ENCODE peak calls at places on chromosomes 13 and 19, in five cellular contexts. A is endodermal cell, B is A673, K is PC-9, Y is small intestine. C is an unnamed sample. For H3K9me3 and H3K27me3, the result is how much of the 10 kb centered on the place peaks cover.

GRCh38 chr19:51339687-51340656 is 2.0 kb downstream of the VSIG10L start:
- DNase-seq in A (peak), B (peak), K (peak), Y (peak), C (peak)

GRCh38 chr19:39275578-39275977 is 7.4 kb downstream of the IFNL2 start:
- DNase-seq in A (no peak), B (no peak), K (no peak), Y (no peak), C (no peak)

GRCh38 chr13:24149306-24150032 is 11.1 kb upstream of the SPATA13 start:
- DNase-seq in A (no peak), B (no peak), K (no peak), Y (no peak), C (peak)

GRCh38 chr19:47158879-47159509 is 28.4 kb downstream of the SAE1 start:
- DNase-seq in A (no peak), B (no peak), K (peak), Y (peak), C (no peak)

GRCh38 chr13:78657699-78658629 is 991 bp downstream of the OBI1 start:
- DNase-seq in A (peak), B (peak), K (peak), Y (peak), C (no peak)

GRCh38 chr13:26560456-26560855 is 3.0 kb downstream of the WASF3 start:
- DNase-seq in A (no peak), B (no peak), K (no peak), Y (no peak), C (no peak)

GRCh38 chr13:24253520-24254150 is 55.7 kb upstream of the C1QTNF9 start:
- DNase-seq in A (no peak), B (no peak), K (no peak), Y (no peak), C (no peak)

GRCh38 chr19:17497149-17497798 is 14.2 kb upstream of the PGLS start:
- DNase-seq in A (peak), B (no peak), K (no peak), Y (peak), C (no peak)

GRCh38 chr13:33110713-33111413 is 94.6 kb downstream of the KL start:
- DNase-seq in A (no peak), B (no peak), K (no peak), Y (no peak), C (peak)

GRCh38 chr13:89856512-89856911 is 1491.0 kb upstream of the MIR17HG start:
- DNase-seq in A (no peak), B (no peak), K (no peak), Y (no peak), C (no peak)

GRCh38 chr13:24022568-24022967 is 125.3 kb upstream of the C1QTNF9B start:
- DNase-seq in A (no peak), B (no peak), K (no peak), Y (no peak), C (no peak)

GRCh38 chr19:45344621-45345505 is 4.3 kb downstream of the KLC3 start:
- DNase-seq in A (no peak), B (no peak), K (no peak), Y (no peak), C (no peak)

GRCh38 chr13:113821847-113822246 is 42.0 kb downstream of the GAS6 start:
- DNase-seq in A (no peak), B (no peak), K (no peak), Y (no peak), C (no peak)

GRCh38 chr13:113822266-113822665 is 41.6 kb downstream of the GAS6 start:
- DNase-seq in A (no peak), B (no peak), K (no peak), Y (no peak), C (no peak)

GRCh38 chr13:113819731-113820715 is 43.9 kb downstream of the GAS6 start:
- DNase-seq in A (no peak), B (no peak), K (no peak), Y (no peak), C (no peak)

GRCh38 chr13:113819341-113819730 is 44.5 kb downstream of the GAS6 start:
- DNase-seq in A (no peak), B (no peak), K (no peak), Y (no peak), C (no peak)

GRCh38 chr13:113820813-113821651 is 42.8 kb downstream of the GAS6 start:
- DNase-seq in A (no peak), B (peak), K (peak), Y (no peak), C (peak)
- H3K4me3 ChIP-seq in A (no peak), B (peak), K (peak), Y (no peak), C (no peak)

GRCh38 chr13:106888148-106888547 is 320.2 kb upstream of the ARGLU1 start:
- DNase-seq in A (no peak), B (no peak), K (no peak), Y (no peak), C (no peak)

GRCh38 chr13:106882222-106882621 is 314.3 kb upstream of the ARGLU1 start:
- DNase-seq in A (no peak), B (no peak), K (no peak), Y (no peak), C (no peak)

DNA sequence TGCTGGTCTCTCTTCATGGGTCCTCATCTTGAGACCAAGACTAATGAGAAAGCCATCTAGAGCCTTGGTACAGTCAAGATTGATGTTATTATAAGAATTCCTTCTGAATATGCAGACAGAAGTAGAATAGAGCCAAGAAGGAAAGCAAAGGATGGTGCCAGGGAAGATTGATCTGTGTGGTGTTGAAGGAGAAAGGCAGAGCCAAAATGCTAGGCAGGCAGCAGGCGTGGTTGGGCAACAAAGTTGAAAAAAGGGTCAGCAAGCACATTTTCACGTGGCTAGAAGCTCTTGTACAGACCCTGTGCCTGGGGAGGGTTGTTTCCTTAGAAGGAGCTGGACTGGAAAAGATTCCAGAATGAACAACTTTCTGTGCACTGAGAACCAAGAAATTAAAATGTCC is 319.7 kb upstream of the ARGLU1 start:
- DNase-seq in A (no peak), B (no peak), K (no peak), Y (no peak), C (no peak)
- H3K9me3 ChIP-seq in A (under half), B (under half), K (under half), Y (under half), C (under half)

DNA sequence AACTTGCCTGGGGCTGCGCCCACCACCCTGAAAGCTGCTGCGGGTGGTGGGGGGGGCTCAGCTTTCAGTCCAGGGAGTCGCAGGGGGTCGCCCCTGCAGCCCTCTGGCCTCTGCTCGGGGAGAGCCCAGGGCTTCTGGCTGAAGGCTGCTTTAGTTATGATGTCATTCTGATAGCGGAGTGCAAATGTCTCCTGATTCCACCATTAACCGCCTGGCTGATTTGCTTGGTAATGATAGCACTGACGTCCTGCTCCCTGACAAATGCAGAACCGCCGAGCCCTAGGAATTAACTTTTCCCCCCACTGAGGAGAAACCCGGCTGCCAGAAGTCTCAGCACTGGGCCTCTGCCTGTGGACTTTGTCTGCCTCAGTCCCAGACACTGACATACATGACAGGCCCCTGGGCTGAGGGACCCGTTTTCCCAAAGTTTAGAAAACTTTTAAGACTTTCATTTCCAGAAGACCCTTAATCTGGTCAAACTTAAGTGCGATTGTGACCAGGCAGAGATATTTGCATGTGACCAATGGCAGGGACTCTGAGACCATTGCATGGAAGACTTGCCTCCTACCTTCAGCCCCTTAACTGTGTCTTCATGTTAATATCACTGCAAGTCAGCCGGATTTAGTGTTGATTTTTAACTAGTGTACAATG is 142.5 kb upstream of the ZNF536 start:
- DNase-seq in A (peak), B (no peak), K (no peak), Y (no peak), C (no peak)
- H3K27me3 ChIP-seq in A (half or more), B (half or more), K (under half), Y (under half), C (under half)

DNA sequence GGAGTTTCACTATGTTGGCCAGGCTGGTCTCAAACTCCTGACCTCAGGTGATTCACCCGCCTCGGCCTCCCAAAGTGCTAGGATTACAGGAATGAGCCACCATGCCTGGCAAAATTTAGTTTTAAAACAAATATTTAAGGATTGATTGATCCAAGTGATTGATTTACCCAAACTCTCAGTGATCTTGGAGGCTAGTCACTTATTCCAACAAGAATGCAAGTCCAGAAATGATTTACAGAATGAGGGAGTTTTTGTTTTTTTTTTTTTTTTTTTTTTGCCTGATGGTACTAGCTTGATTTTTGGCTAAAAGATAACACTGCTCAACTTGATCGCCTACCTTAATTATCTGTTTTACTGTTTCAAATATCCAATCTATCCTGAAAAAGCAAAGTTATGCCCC is 5.7 kb upstream of the TEX26 start:
- DNase-seq in A (no peak), B (no peak), K (no peak), Y (no peak), C (no peak)
- H3K4me3 ChIP-seq in A (no peak), B (no peak), K (no peak), Y (no peak), C (no peak)

GRCh38 chr19:34766386-34766785 is 6.6 kb downstream of the ZNF599 start:
- DNase-seq in A (no peak), B (no peak), K (no peak), Y (no peak), C (no peak)
- H3K9me3 ChIP-seq in A (under half), B (under half), K (under half), Y (under half), C (under half)